ENCODE peak calls at places on chromosome 15, in five cellular contexts. H, L, W, O and B are unnamed samples.

GRCh38 chr15:76198456-76199105 is 112.7 kb downstream of the ETFA start:
- DNase-seq in H (no peak), L (no peak), W (no peak), O (no peak), B (no peak)

GRCh38 chr15:58805095-58805494 is 34.0 kb downstream of the MINDY2 start:
- DNase-seq in H (no peak), W (no peak), O (no peak), L (peak), B (no peak)

GRCh38 chr15:56371495-56372147 is 6.4 kb downstream of the TEX9 start:
- DNase-seq in O (no peak), L (no peak), W (no peak), H (no peak), B (no peak)

GRCh38 chr15:101048191-101049011 is 129.2 kb downstream of the LRRK1 start:
- DNase-seq in W (no peak), H (no peak), L (no peak), O (peak), B (no peak)

GRCh38 chr15:39327005-39327725 is 253.7 kb upstream of the THBS1 start:
- DNase-seq in W (no peak), O (no peak), H (no peak), L (no peak), B (no peak)

GRCh38 chr15:94323076-94323475 is 91.7 kb downstream of the MCTP2 start:
- DNase-seq in H (no peak), O (no peak), L (no peak), W (no peak), B (no peak)

GRCh38 chr15:53843869-53844569 is 84.6 kb upstream of the WDR72 start:
- DNase-seq in H (no peak), O (no peak), L (no peak), W (no peak), B (no peak)

GRCh38 chr15:85026304-85027032 is 44.8 kb downstream of the PDE8A start:
- DNase-seq in W (no peak), H (no peak), L (no peak), O (no peak), B (no peak)

GRCh38 chr15:61521961-61522360 is 292.9 kb upstream of the RORA start:
- DNase-seq in W (peak), L (no peak), O (no peak), H (no peak), B (no peak)

GRCh38 chr15:69664572-69665326 is 212.1 kb downstream of the RPLP1 start:
- DNase-seq in O (peak), H (no peak), L (no peak), W (no peak), B (no peak)

GRCh38 chr15:42082832-42083604 is 11.3 kb downstream of the PLA2G4D start:
- DNase-seq in L (no peak), W (no peak), O (peak), H (no peak), B (no peak)

GRCh38 chr15:83323296-83323711 is 38.8 kb upstream of the BNC1 start:
- DNase-seq in W (peak), L (peak), H (no peak), O (no peak), B (peak)

GRCh38 chr15:65980824-65981456 is 111.6 kb downstream of the RAB11A start:
- DNase-seq in W (peak), O (no peak), L (peak), H (no peak), B (peak)

GRCh38 chr15:40793216-40793989 is 13.5 kb upstream of the ZFYVE19 start:
- DNase-seq in W (peak), O (no peak), L (peak), H (no peak), B (peak)

GRCh38 chr15:23035964-23036566 is 3.3 kb downstream of the TUBGCP5 start:
- DNase-seq in O (peak), H (peak), L (peak), W (peak), B (peak)

GRCh38 chr15:86865920-86866319 is 786.2 kb downstream of the AGBL1 start:
- DNase-seq in O (no peak), L (no peak), W (no peak), H (no peak), B (peak)

GRCh38 chr15:28051920-28052633 is 47.0 kb downstream of the OCA2 start:
- DNase-seq in W (no peak), H (no peak), L (no peak), O (no peak), B (no peak)

GRCh38 chr15:71532994-71533393 is 277.4 kb upstream of the NR2E3 start:
- DNase-seq in L (no peak), W (no peak), O (no peak), H (no peak), B (no peak)

GRCh38 chr15:32682569-32682968 is 35.2 kb upstream of the GREM1 start:
- DNase-seq in L (peak), W (peak), O (no peak), H (no peak), B (peak)

GRCh38 chr15:58551764-58552504 is 120.1 kb downstream of the LIPC start:
- DNase-seq in W (peak), H (no peak), O (no peak), L (peak), B (peak)

GRCh38 chr15:78990278-78990677 is 45.4 kb upstream of the CTSH start:
- DNase-seq in O (no peak), W (no peak), H (no peak), L (no peak), B (no peak)

GRCh38 chr15:73886717-73887345 is 13.5 kb downstream of the TBC1D21 start:
- DNase-seq in W (no peak), O (no peak), L (no peak), H (no peak), B (no peak)

GRCh38 chr15:92881570-92881837 is 18.6 kb upstream of the CHD2 start:
- DNase-seq in W (no peak), O (no peak), L (no peak), H (no peak), B (no peak)

GRCh38 chr15:68402432-68403160 is 29.4 kb downstream of the ITGA11 start:
- DNase-seq in H (no peak), O (peak), W (no peak), L (no peak), B (no peak)

GRCh38 chr15:86316699-86317378 is 237.2 kb downstream of the AGBL1 start:
- DNase-seq in W (no peak), H (no peak), L (no peak), O (no peak), B (no peak)